ENCODE peak calls at places on chromosomes 5 and 9, in four cellular contexts. One of them, this sample, is unnamed.

GRCh38 chr5:179124329-179124852 is 64.2 kb downstream of the ZNF354C start:
- DNase-seq in GM23338: no peak
- DNase-seq in T-helper 17 cell: no peak
- DNase-seq in fibroblast of mammary gland: no peak
- DNase-seq in this sample: no peak

GRCh38 chr9:34658461-34658860 is 4.0 kb downstream of the CCL27 start:
- DNase-seq in GM23338: no peak
- DNase-seq in T-helper 17 cell: no peak
- DNase-seq in fibroblast of mammary gland: no peak
- DNase-seq in this sample: no peak

GRCh38 chr9:98370976-98371315 is 115.5 kb upstream of the TBC1D2 start:
- DNase-seq in GM23338: no peak
- DNase-seq in T-helper 17 cell: no peak
- DNase-seq in fibroblast of mammary gland: no peak
- DNase-seq in this sample: no peak

GRCh38 chr5:142800776-142801494 is 30.8 kb downstream of the ARHGAP26 start:
- DNase-seq in GM23338: no peak
- DNase-seq in T-helper 17 cell: no peak
- DNase-seq in fibroblast of mammary gland: no peak
- DNase-seq in this sample: no peak

GRCh38 chr5:16456103-16456832 is 9.3 kb downstream of the ZNF622 start:
- DNase-seq in GM23338: peak
- DNase-seq in T-helper 17 cell: no peak
- DNase-seq in fibroblast of mammary gland: peak
- DNase-seq in this sample: peak

GRCh38 chr9:129697111-129697955 is 31.9 kb downstream of the PRRX2 start:
- DNase-seq in GM23338: peak
- DNase-seq in T-helper 17 cell: no peak
- DNase-seq in fibroblast of mammary gland: peak
- DNase-seq in this sample: no peak

GRCh38 chr5:8831854-8832253 is 714.0 kb downstream of the SEMA5A start:
- DNase-seq in GM23338: no peak
- DNase-seq in T-helper 17 cell: no peak
- DNase-seq in fibroblast of mammary gland: peak
- DNase-seq in this sample: no peak

GRCh38 chr5:148083203-148083602 is 19.4 kb downstream of the SPINK5 start:
- DNase-seq in GM23338: no peak
- DNase-seq in T-helper 17 cell: no peak
- DNase-seq in fibroblast of mammary gland: no peak
- DNase-seq in this sample: no peak

GRCh38 chr5:151531581-151531980 is 59.5 kb downstream of the FAT2 start:
- DNase-seq in GM23338: no peak
- DNase-seq in T-helper 17 cell: no peak
- DNase-seq in fibroblast of mammary gland: no peak
- DNase-seq in this sample: no peak

GRCh38 chr5:143118222-143118621 is 285.3 kb downstream of the NR3C1 start:
- DNase-seq in GM23338: no peak
- DNase-seq in T-helper 17 cell: no peak
- DNase-seq in fibroblast of mammary gland: no peak
- DNase-seq in this sample: no peak

GRCh38 chr5:69265931-69266330 is 31.2 kb downstream of the CDK7 start:
- DNase-seq in GM23338: peak
- DNase-seq in T-helper 17 cell: no peak
- DNase-seq in fibroblast of mammary gland: no peak
- DNase-seq in this sample: no peak

GRCh38 chr5:172163346-172163745 is 24.7 kb downstream of the STK10 start:
- DNase-seq in GM23338: no peak
- DNase-seq in T-helper 17 cell: no peak
- DNase-seq in fibroblast of mammary gland: peak
- DNase-seq in this sample: peak

GRCh38 chr5:130549884-130550552 is 615.0 kb downstream of the HINT1 start:
- DNase-seq in GM23338: no peak
- DNase-seq in T-helper 17 cell: no peak
- DNase-seq in fibroblast of mammary gland: peak
- DNase-seq in this sample: no peak

GRCh38 chr5:71013575-71013974 is 11.6 kb downstream of the NAIP start:
- DNase-seq in GM23338: peak
- DNase-seq in T-helper 17 cell: no peak
- DNase-seq in fibroblast of mammary gland: no peak
- DNase-seq in this sample: no peak

GRCh38 chr9:70902171-70902570 is 219.2 kb downstream of the TRPM3 start:
- DNase-seq in GM23338: no peak
- DNase-seq in T-helper 17 cell: no peak
- DNase-seq in fibroblast of mammary gland: peak
- DNase-seq in this sample: no peak

GRCh38 chr5:167049771-167050567 is 1241.5 kb upstream of the WWC1 start:
- DNase-seq in GM23338: peak
- DNase-seq in T-helper 17 cell: no peak
- DNase-seq in fibroblast of mammary gland: peak
- DNase-seq in this sample: no peak

GRCh38 chr5:180179399-180180197 is 29.4 kb downstream of the RASGEF1C start:
- DNase-seq in GM23338: no peak
- DNase-seq in T-helper 17 cell: no peak
- DNase-seq in fibroblast of mammary gland: no peak
- DNase-seq in this sample: no peak

GRCh38 chr5:88203977-88204735 is 64.5 kb downstream of the TMEM161B start:
- DNase-seq in GM23338: peak
- DNase-seq in T-helper 17 cell: peak
- DNase-seq in fibroblast of mammary gland: no peak
- DNase-seq in this sample: no peak

GRCh38 chr9:125475385-125475784 is 213.8 kb downstream of the GAPVD1 start:
- DNase-seq in GM23338: no peak
- DNase-seq in T-helper 17 cell: no peak
- DNase-seq in fibroblast of mammary gland: no peak
- DNase-seq in this sample: no peak

GRCh38 chr5:81207009-81207408 is 26.1 kb upstream of the CKMT2 start:
- DNase-seq in GM23338: peak
- DNase-seq in T-helper 17 cell: no peak
- DNase-seq in fibroblast of mammary gland: no peak
- DNase-seq in this sample: no peak

GRCh38 chr5:179345429-179346321 is at the start of gene ADAMTS2:
- DNase-seq in GM23338: peak
- DNase-seq in T-helper 17 cell: no peak
- DNase-seq in fibroblast of mammary gland: peak
- DNase-seq in this sample: peak

GRCh38 chr5:133969654-133970324 is 1.4 kb upstream of the C5orf15 start:
- DNase-seq in GM23338: no peak
- DNase-seq in T-helper 17 cell: no peak
- DNase-seq in fibroblast of mammary gland: no peak
- DNase-seq in this sample: no peak

GRCh38 chr9:15187589-15187988 is 119.4 kb downstream of the TTC39B start:
- DNase-seq in GM23338: no peak
- DNase-seq in T-helper 17 cell: no peak
- DNase-seq in fibroblast of mammary gland: no peak
- DNase-seq in this sample: no peak

GRCh38 chr9:120777229-120777628 is 16.0 kb downstream of the FBXW2 start:
- DNase-seq in GM23338: no peak
- DNase-seq in T-helper 17 cell: no peak
- DNase-seq in fibroblast of mammary gland: no peak
- DNase-seq in this sample: no peak

GRCh38 chr9:136061405-136061804 is 33.7 kb downstream of the NACC2 start:
- DNase-seq in GM23338: no peak
- DNase-seq in T-helper 17 cell: no peak
- DNase-seq in fibroblast of mammary gland: no peak
- DNase-seq in this sample: no peak

GRCh38 chr5:87127426-87127825 is 140.3 kb upstream of the RASA1 start:
- DNase-seq in GM23338: no peak
- DNase-seq in T-helper 17 cell: no peak
- DNase-seq in fibroblast of mammary gland: peak
- DNase-seq in this sample: no peak

GRCh38 chr5:175467983-175468698 is 10.2 kb upstream of the SFXN1 start:
- DNase-seq in GM23338: no peak
- DNase-seq in T-helper 17 cell: no peak
- DNase-seq in fibroblast of mammary gland: no peak
- DNase-seq in this sample: no peak

GRCh38 chr9:136242908-136243525 is 2.6 kb downstream of the QSOX2 start:
- DNase-seq in GM23338: peak
- DNase-seq in T-helper 17 cell: no peak
- DNase-seq in fibroblast of mammary gland: no peak
- DNase-seq in this sample: no peak

GRCh38 chr5:68187268-68188055 is 28.1 kb upstream of the PIK3R1 start:
- DNase-seq in GM23338: peak
- DNase-seq in T-helper 17 cell: no peak
- DNase-seq in fibroblast of mammary gland: no peak
- DNase-seq in this sample: peak

GRCh38 chr5:113749334-113749733 is 235.8 kb downstream of the YTHDC2 start:
- DNase-seq in GM23338: peak
- DNase-seq in T-helper 17 cell: no peak
- DNase-seq in fibroblast of mammary gland: no peak
- DNase-seq in this sample: no peak

GRCh38 chr5:161751265-161751664 is 65.7 kb downstream of the GABRA6 start:
- DNase-seq in GM23338: peak
- DNase-seq in T-helper 17 cell: no peak
- DNase-seq in fibroblast of mammary gland: no peak
- DNase-seq in this sample: no peak

GRCh38 chr5:80054682-80055081 is 19.5 kb downstream of the THBS4 start:
- DNase-seq in GM23338: no peak
- DNase-seq in T-helper 17 cell: no peak
- DNase-seq in fibroblast of mammary gland: no peak
- DNase-seq in this sample: no peak

GRCh38 chr5:151772029-151772867 is 494 bp downstream of the G3BP1 start:
- DNase-seq in GM23338: peak
- DNase-seq in T-helper 17 cell: peak
- DNase-seq in fibroblast of mammary gland: peak
- DNase-seq in this sample: peak

GRCh38 chr5:78574731-78575161 is 73.8 kb downstream of the LHFPL2 start:
- DNase-seq in GM23338: no peak
- DNase-seq in T-helper 17 cell: no peak
- DNase-seq in fibroblast of mammary gland: peak
- DNase-seq in this sample: no peak

GRCh38 chr9:16640649-16641048 is 229.8 kb downstream of the BNC2 start:
- DNase-seq in GM23338: peak
- DNase-seq in T-helper 17 cell: no peak
- DNase-seq in fibroblast of mammary gland: no peak
- DNase-seq in this sample: no peak

GRCh38 chr5:74767579-74767913 is 497 bp downstream of the NSA2 start:
- DNase-seq in GM23338: peak
- DNase-seq in T-helper 17 cell: no peak
- DNase-seq in fibroblast of mammary gland: peak
- DNase-seq in this sample: peak

GRCh38 chr9:113577525-113578261 is 114.2 kb downstream of the RGS3 start:
- DNase-seq in GM23338: no peak
- DNase-seq in T-helper 17 cell: no peak
- DNase-seq in fibroblast of mammary gland: peak
- DNase-seq in this sample: no peak